ENCODE peak calls at places on chromosome 15, in six cellular contexts. O, J, R, D, G and T are unnamed samples.

GRCh38 chr15:68930268-68931022 is at the start of gene SPESP1:
- DNase-seq in O (no peak), J (peak; percentile 75), G (no peak), R (peak; percentile 19), D (no peak), T (peak; percentile 52)

GRCh38 chr15:80424381-80424780 is 20.2 kb downstream of the ARNT2 start:
- DNase-seq in D (no peak), O (no peak), G (no peak), J (no peak), R (no peak), T (peak; percentile 38)

GRCh38 chr15:75785771-75786563 is 57.3 kb upstream of the UBE2Q2 start:
- DNase-seq in G (peak; percentile 44), D (peak; percentile 31), O (peak; percentile 81), J (peak; percentile 30), R (no peak), T (no peak)

GRCh38 chr15:64894395-64895056 is 17.2 kb upstream of the ANKDD1A start:
- DNase-seq in O (peak; percentile 83), R (no peak), G (no peak), J (no peak), D (no peak), T (no peak)

GRCh38 chr15:81302605-81303204 is 21.2 kb downstream of the STARD5 start:
- DNase-seq in G (no peak), R (no peak), O (no peak), J (no peak), D (no peak), T (no peak)

GRCh38 chr15:101206173-101206572 is 45.7 kb downstream of the CHSY1 start:
- DNase-seq in O (no peak), J (peak; percentile 55), R (no peak), D (no peak), G (peak; percentile 89), T (peak; percentile 77)

GRCh38 chr15:90086868-90087268 is 15.4 kb downstream of the IDH2 start:
- DNase-seq in O (peak; percentile 59), R (no peak), D (peak; percentile 44), J (peak; percentile 52), G (peak; percentile 63), T (peak; percentile 22)

GRCh38 chr15:59052915-59053407 is 52.0 kb upstream of the CCNB2 start:
- DNase-seq in O (no peak), D (no peak), J (no peak), G (no peak), R (no peak), T (no peak)

GRCh38 chr15:78220713-78221112 is 13.7 kb downstream of the ACSBG1 start:
- DNase-seq in G (no peak), J (no peak), O (no peak), D (no peak), R (no peak), T (no peak)

GRCh38 chr15:75235760-75236729 is 22.1 kb upstream of the GOLGA6C start:
- DNase-seq in G (no peak), D (no peak), J (no peak), R (no peak), O (no peak), T (no peak)

GRCh38 chr15:40238927-40239591 is at the start of gene PAK6:
- DNase-seq in R (no peak), G (peak; percentile 53), D (no peak), J (peak; percentile 45), O (peak; percentile 81), T (peak; percentile 28)

GRCh38 chr15:89492111-89492641 is 4.2 kb downstream of the RHCG start:
- DNase-seq in R (no peak), J (no peak), O (peak; percentile 73), G (no peak), D (no peak), T (no peak)

GRCh38 chr15:72492733-72493132 is 18.6 kb downstream of the ARIH1 start:
- DNase-seq in D (no peak), J (no peak), R (no peak), O (no peak), G (no peak), T (no peak)

GRCh38 chr15:31511707-31512310 is 185.2 kb downstream of the KLF13 start:
- DNase-seq in R (no peak), G (no peak), O (no peak), D (no peak), J (no peak), T (no peak)

GRCh38 chr15:96551196-96551595 is 220.7 kb downstream of the NR2F2 start:
- DNase-seq in G (no peak), R (no peak), J (no peak), O (no peak), D (no peak), T (no peak)

GRCh38 chr15:66387176-66388056 is 704 bp downstream of the MAP2K1 start:
- DNase-seq in D (peak; percentile 29), G (peak; percentile 85), O (peak; percentile 78), J (peak; percentile 69), R (peak; percentile 19), T (peak; percentile 76)

GRCh38 chr15:85380860-85381535 is 595 bp downstream of the AKAP13 start:
- DNase-seq in G (peak; percentile 54), D (no peak), J (no peak), O (peak; percentile 90), R (no peak), T (no peak)

GRCh38 chr15:71114887-71115566 is at the start of gene THSD4:
- DNase-seq in D (peak; percentile 25), J (peak; percentile 79), R (peak; percentile 25), G (peak; percentile 73), O (peak; percentile 93), T (peak; percentile 65)

GRCh38 chr15:98684441-98684840 is 36.1 kb downstream of the IGF1R start:
- DNase-seq in G (peak; percentile 71), R (no peak), O (no peak), D (no peak), J (peak; percentile 60), T (peak; percentile 59)

GRCh38 chr15:58070801-58071418 is 5.4 kb upstream of the ALDH1A2 start:
- DNase-seq in J (peak; percentile 71), R (peak; percentile 19), D (peak; percentile 40), G (peak; percentile 47), O (peak; percentile 69), T (peak; percentile 63)

GRCh38 chr15:68301300-68301699 is 23.8 kb downstream of the FEM1B start:
- DNase-seq in G (no peak), R (no peak), J (no peak), O (no peak), D (no peak), T (no peak)

GRCh38 chr15:34733621-34734020 is 21.2 kb downstream of the GJD2 start:
- DNase-seq in O (no peak), J (no peak), D (no peak), R (no peak), G (no peak), T (no peak)

GRCh38 chr15:73956276-73957086 is 30.2 kb downstream of the LOXL1 start:
- DNase-seq in O (no peak), J (peak; percentile 83), G (peak; percentile 78), D (no peak), R (no peak), T (peak; percentile 95)

GRCh38 chr15:70240082-70240481 is 142.4 kb upstream of the TLE3 start:
- DNase-seq in R (no peak), J (no peak), D (no peak), G (no peak), O (no peak), T (no peak)

DNA sequence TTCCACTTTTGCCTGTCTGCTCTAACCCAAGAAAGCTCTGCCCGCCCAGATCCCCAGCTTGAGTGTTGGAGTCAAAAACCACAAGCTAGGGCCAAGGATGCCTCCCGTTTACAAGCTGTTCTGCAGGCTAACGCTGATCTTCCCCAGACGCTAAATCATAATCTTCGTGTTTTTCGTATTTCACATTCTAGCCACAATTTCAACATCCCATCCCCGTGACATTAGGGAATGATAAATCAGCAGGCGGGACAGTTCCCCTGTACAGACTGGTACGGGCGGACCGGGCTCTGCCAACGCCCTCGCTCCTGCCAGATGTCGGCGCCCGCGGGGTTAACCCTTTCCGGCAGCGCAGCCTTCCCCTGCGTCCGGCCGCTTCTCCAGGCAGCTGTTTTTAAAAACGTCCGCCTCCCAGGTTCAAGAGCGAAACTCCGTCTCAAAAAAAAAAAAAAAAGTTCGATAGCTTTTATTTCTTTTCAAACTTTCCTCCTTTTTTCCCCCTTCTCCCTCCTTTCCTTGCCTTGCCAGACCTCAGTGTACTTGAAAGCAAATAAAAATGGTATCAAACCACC is 81.0 kb upstream of the BNC1 start:
- DNase-seq in O (peak; percentile 68), R (no peak), J (peak; percentile 84), G (peak; percentile 78), D (no peak), T (peak; percentile 37)
- H3K4me3 ChIP-seq in O (peak overlapping the region; percentile 46), R (peak overlapping the region; percentile 48), J (peak overlapping the region; percentile 44), G (peak overlapping the region; percentile 49), D (no peak overlapping the region), T (peak overlapping the region; percentile 48)

DNA sequence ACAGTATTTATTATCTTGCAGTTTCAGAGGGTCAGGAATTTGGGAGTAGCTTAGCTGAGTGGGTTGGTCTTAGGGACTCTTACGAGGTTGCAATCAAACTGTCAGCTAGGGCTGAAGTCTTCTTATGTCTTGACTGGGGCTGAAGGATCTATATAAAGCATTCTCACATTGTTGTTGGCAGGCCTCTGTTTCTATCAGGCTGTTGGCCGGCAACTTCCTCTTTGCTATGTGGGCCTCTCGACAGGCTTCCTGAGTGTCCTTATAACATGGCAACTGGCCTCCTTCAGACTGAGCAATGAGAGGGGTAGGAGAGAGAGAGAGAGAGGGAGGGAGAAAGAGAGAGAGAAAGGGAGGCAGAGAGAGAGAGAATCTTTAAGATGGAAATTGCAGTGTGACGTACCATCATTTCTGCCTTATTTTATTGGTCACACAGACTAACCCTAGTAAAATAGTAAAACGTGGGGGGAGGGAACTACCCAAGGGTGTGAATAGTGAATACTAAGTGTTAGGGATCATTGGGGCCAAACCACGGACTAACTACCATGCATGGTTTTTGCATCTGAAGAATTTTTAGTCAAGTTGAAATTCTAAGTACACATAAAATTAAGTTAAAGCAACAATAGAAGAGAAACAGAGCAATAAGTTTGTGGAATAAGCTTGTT is 16.1 kb downstream of the FGF7 start:
- DNase-seq in D (no peak), O (no peak), J (peak; percentile 65), G (no peak), R (peak; percentile 14), T (no peak)
- H3K4me3 ChIP-seq in D (no peak overlapping the region), O (no peak overlapping the region), J (no peak overlapping the region), G (no peak overlapping the region), R (no peak overlapping the region), T (no peak overlapping the region)

DNA sequence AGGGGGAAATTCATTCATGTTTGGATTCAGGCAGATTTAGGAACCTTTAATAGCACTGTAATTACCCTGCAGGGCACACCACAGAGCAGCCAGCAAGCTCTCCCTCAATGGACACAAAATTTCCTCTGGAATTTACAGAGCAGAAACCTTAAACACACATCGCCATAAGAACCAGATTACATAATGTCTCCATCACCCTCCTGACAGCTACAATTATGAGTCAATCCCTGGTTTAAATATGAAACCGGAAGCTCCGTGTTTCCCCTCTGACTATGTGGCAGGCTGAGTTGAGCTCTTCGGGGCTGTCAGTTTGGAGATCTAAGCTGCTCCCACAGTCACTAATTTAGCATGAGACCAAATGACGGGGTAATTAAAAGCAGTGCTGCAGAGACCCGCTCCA is 134.6 kb downstream of the TMCO5A start:
- DNase-seq in R (no peak), J (peak; percentile 72), G (peak; percentile 84), O (peak; percentile 33), D (no peak), T (peak; percentile 81)
- H3K4me3 ChIP-seq in R (peak overlapping the region; percentile 26), J (no peak overlapping the region), G (no peak overlapping the region), O (peak overlapping the region; percentile 24), D (no peak overlapping the region), T (peak overlapping the region; percentile 14)

DNA sequence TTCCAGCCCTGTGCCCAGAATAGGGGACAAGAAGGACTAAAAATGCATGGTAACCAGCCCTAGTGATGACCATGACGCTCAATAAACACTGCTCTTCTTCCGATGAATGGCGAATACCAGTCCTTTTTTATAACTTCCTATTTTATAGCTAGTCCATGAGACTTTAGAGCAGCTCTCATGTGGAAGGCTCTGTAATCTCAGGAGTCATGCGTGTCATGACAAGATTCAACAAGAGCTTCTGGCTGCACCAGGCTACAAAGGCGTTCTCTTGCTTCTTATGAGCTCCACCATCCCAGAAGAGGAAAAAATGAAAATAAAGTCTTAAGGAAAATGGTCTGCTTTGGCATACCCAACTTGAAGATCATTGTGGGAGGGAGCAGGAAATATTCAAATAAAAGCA is 141.0 kb downstream of the TMCO5A start:
- DNase-seq in G (no peak), R (no peak), D (no peak), O (no peak), J (no peak), T (no peak)
- H3K4me3 ChIP-seq in G (no peak overlapping the region), R (no peak overlapping the region), D (no peak overlapping the region), O (no peak overlapping the region), J (no peak overlapping the region), T (no peak overlapping the region)